ENCODE peak calls at places on chromosomes 5 and 9, in eight cellular contexts. R is GM10248, W is fibroblast of pulmonary artery, Y is keratinocyte, I is coronary artery, H is heart right ventricle, N is psoas muscle, U is fibroblast of mammary gland. O is an unnamed sample.

GRCh38 chr5:111853748-111854147 is 96.8 kb upstream of the NREP start:
- DNase-seq in N (no peak), H (peak; percentile 18), U (peak; percentile 40), I (no peak), R (peak; percentile 17), Y (no peak), W (peak; percentile 28), O (peak; percentile 11)

GRCh38 chr5:6551287-6551954 is 81.4 kb downstream of the NSUN2 start:
- DNase-seq in Y (no peak), N (peak; percentile 95), W (no peak), U (peak; percentile 4), I (no peak), R (no peak), H (no peak), O (no peak)

GRCh38 chr5:37888476-37888875 is 48.6 kb upstream of the GDNF start:
- DNase-seq in I (no peak), W (no peak), Y (peak; percentile 73), R (no peak), N (no peak), U (peak; percentile 82), H (no peak), O (no peak)

GRCh38 chr9:104264431-104264830 is 170.3 kb downstream of the SMC2 start:
- DNase-seq in W (peak; percentile 21), U (no peak), I (no peak), R (no peak), N (no peak), Y (no peak), H (no peak), O (no peak)

GRCh38 chr9:12718482-12719026 is 25.4 kb downstream of the TYRP1 start:
- DNase-seq in H (no peak), U (no peak), W (peak; percentile 61), N (no peak), Y (no peak), R (no peak), I (no peak), O (no peak)

GRCh38 chr5:132387649-132388117 is 18.2 kb downstream of the SLC22A5 start:
- DNase-seq in Y (peak; percentile 99), U (peak; percentile 99), N (no peak), H (peak; percentile 71), W (peak; percentile 96), I (peak; percentile 80), R (peak; percentile 43), O (no peak)

GRCh38 chr5:11252523-11252922 is 491.5 kb upstream of the DAP start:
- DNase-seq in R (no peak), U (no peak), Y (no peak), H (no peak), N (no peak), I (no peak), W (no peak), O (no peak)

GRCh38 chr5:19270153-19270552 is 717.8 kb downstream of the CDH18 start:
- DNase-seq in Y (no peak), N (no peak), R (no peak), W (no peak), H (no peak), I (no peak), U (no peak), O (no peak)

GRCh38 chr5:81749562-81750307 is 1.2 kb downstream of the SSBP2 start:
- DNase-seq in N (peak; percentile 60), U (no peak), H (peak; percentile 22), W (peak; percentile 19), R (peak; percentile 74), I (no peak), Y (no peak), O (peak; percentile 67)

GRCh38 chr9:137971477-137972138 is 94.0 kb downstream of the CACNA1B start:
- DNase-seq in N (peak; percentile 28), R (no peak), H (no peak), Y (no peak), I (no peak), W (no peak), U (no peak), O (no peak)

GRCh38 chr5:65020492-65020891 is 251.8 kb downstream of the CWC27 start:
- DNase-seq in W (peak; percentile 35), H (no peak), Y (no peak), N (no peak), I (no peak), R (no peak), U (peak; percentile 43), O (no peak)

GRCh38 chr5:176373100-176373818 is 8.0 kb downstream of the ARL10 start:
- DNase-seq in U (no peak), I (no peak), R (no peak), N (no peak), W (peak; percentile 14), Y (no peak), H (peak; percentile 27), O (no peak)

GRCh38 chr5:178305801-178306200 is 73.2 kb upstream of the PHYKPL start:
- DNase-seq in R (no peak), I (peak; percentile 56), N (peak; percentile 26), U (no peak), Y (no peak), H (no peak), W (no peak), O (no peak)

GRCh38 chr5:57650360-57651069 is 167.9 kb upstream of the ACTBL2 start:
- DNase-seq in N (peak; percentile 25), Y (peak; percentile 32), W (peak; percentile 75), R (peak; percentile 10), I (no peak), H (no peak), U (peak; percentile 74), O (peak; percentile 21)

GRCh38 chr5:57653636-57654290 is 171.2 kb upstream of the ACTBL2 start:
- DNase-seq in U (no peak), W (no peak), R (no peak), N (no peak), H (peak; percentile 37), I (no peak), Y (no peak), O (no peak)

GRCh38 chr5:57655228-57655627 is 172.6 kb upstream of the ACTBL2 start:
- DNase-seq in N (no peak), I (no peak), U (no peak), Y (no peak), W (no peak), R (no peak), H (no peak), O (no peak)

DNA sequence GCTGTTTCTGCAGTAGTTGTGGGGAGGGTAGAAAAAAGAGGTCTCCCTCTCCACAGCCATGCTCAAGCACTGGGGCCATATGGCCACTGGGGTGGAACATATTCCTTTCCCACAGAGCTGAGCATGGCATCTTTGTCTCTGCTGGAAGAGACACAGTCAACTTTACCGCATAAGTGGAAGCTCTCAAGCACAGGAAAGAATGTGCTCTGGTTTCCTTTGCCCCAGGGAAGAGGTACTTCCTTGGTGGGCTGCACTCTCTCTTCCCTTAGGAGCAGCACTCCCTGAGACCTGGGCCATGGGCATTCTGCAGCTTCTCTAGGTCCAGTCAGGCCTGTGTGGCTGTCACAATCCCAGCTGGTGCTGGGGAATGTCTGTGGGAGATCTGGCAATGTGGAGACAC is 168.5 kb upstream of the ACTBL2 start:
- DNase-seq in H (no peak), R (no peak), U (no peak), Y (no peak), N (peak; percentile 30), W (no peak), I (no peak), O (no peak)
- TF ChIP-seq CTCF in H (no peak), R (no peak), U (no peak), Y (no peak), N (no peak), W (no peak), I (no peak), O (no peak)

DNA sequence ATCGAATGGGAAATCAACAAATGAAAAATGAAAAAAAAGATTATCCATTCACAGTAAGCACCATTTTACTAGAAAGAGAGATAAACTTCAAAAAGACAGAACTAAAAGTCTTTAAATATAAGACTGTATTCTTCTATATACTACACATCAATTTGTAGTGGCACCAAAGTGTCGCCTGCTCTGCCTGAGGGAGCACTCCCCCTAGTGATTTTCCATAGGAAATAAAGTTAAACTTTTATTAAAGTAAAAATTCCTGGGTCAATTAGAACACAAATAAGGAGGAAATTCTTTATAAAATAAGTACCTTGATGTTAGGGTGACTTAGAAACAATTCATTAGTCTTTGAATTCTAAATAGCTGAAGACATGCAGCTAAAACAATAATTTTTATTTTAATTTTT is 9.7 kb downstream of the RAD1 start:
- DNase-seq in I (no peak), W (peak; percentile 39), Y (no peak), R (no peak), U (peak; percentile 24), N (no peak), H (no peak), O (no peak)
- TF ChIP-seq CTCF in I (no peak), W (peak; percentile 53), Y (no peak), R (peak; percentile 15), U (peak; percentile 53), N (no peak), H (peak; percentile 9), O (no peak)

GRCh38 chr9:32877103-32877502 is 93.8 kb downstream of the TMEM215 start:
- DNase-seq in I (no peak), W (no peak), H (peak; percentile 23), R (no peak), U (no peak), Y (no peak), N (peak; percentile 69), O (no peak)
- TF ChIP-seq CTCF in I (no peak), W (no peak), H (no peak), R (no peak), U (no peak), Y (no peak), N (no peak), O (no peak)

DNA sequence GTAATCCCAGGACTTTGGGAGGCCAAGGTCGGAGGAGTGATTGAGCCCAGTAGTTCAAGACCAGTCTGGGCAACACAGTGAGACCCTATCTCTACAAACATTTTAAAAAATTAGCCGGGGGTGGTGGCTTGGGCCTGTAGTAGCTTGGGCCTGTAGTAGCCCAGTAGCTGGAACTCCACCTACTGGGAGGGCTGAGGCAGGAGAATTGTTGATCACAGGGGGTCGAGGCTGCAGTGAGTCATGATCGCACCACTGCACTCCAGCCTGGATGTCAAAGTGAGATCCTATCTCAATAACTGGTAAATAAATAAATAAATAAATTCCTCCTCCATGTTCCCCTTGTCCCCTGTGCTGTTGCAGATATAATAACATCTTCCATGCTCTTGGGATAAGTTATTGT is 14.3 kb downstream of the VCAN start:
- DNase-seq in Y (no peak), N (no peak), I (no peak), W (no peak), U (no peak), R (no peak), H (no peak), O (no peak)
- TF ChIP-seq CTCF in Y (no peak), N (no peak), I (no peak), W (no peak), U (no peak), R (no peak), H (no peak), O (no peak)